ENCODE peak calls at places on chromosomes 16 and 17, in seven cellular contexts. R is adrenal gland, C is OCI-LY7, H is lower lobe of right lung, S is PC-9, U is transverse colon, T is tibial artery. I is an unnamed sample.

GRCh38 chr16:11613381-11614303 is 26.9 kb upstream of the LITAF start:
- DNase-seq in R (peak; percentile 76), C (peak; percentile 60), H (peak; percentile 89), S (peak; percentile 70), U (peak; percentile 85), T (peak; percentile 84), I (peak; percentile 44)

GRCh38 chr17:28878158-28878910 is 19.2 kb downstream of the FLOT2 start:
- DNase-seq in R (no peak), C (no peak), H (no peak), S (no peak), U (no peak), T (no peak), I (no peak)

GRCh38 chr17:49987681-49988441 is 7.2 kb downstream of the DLX3 start:
- DNase-seq in R (no peak), C (no peak), H (no peak), S (no peak), U (no peak), T (peak; percentile 71), I (no peak)

GRCh38 chr17:47239663-47240374 is 13.8 kb upstream of the ITGB3 start:
- DNase-seq in R (peak; percentile 97), C (peak; percentile 43), H (no peak), S (peak; percentile 97), U (peak; percentile 60), T (peak; percentile 94), I (peak; percentile 34)

GRCh38 chr17:81418710-81419332 is 23.6 kb downstream of the BAHCC1 start:
- DNase-seq in R (no peak), C (no peak), H (no peak), S (no peak), U (no peak), T (no peak), I (no peak)

GRCh38 chr16:80123189-80123588 is 417.6 kb upstream of the DYNLRB2 start:
- DNase-seq in R (no peak), C (no peak), H (no peak), S (no peak), U (no peak), T (no peak), I (no peak)

GRCh38 chr17:76597156-76598003 is 11.7 kb upstream of the ST6GALNAC2 start:
- DNase-seq in R (no peak), C (peak; percentile 21), H (peak; percentile 75), S (peak; percentile 67), U (no peak), T (no peak), I (no peak)

GRCh38 chr17:46931596-46931995 is 8.6 kb downstream of the GOSR2 start:
- DNase-seq in R (no peak), C (no peak), H (no peak), S (no peak), U (no peak), T (no peak), I (no peak)

GRCh38 chr16:4514606-4515005 is 24.0 kb downstream of the CDIP1 start:
- DNase-seq in R (no peak), C (no peak), H (no peak), S (no peak), U (no peak), T (no peak), I (no peak)

DNA sequence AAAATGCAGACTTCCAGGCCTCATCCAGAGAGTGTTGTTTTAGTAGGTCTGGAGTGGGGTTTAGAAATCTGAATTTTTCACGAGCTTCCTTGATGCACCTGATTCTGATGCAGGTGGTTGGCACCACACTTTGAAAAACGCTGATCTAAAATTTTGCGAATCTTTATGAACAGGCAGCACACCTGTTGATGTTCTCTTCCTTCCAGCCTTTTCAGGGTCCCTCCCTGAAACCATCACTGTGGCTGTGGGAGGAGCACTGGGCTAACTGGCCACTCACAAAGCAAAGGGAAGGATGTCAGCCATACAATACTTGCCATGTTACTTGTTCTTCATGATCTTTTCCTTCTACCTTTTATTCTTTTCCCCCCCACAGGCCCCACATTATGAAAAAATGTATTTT is 14.2 kb downstream of the LDAF1 start:
- DNase-seq in R (no peak), C (no peak), H (no peak), S (no peak), U (no peak), T (no peak), I (no peak)
- H3K36me3 ChIP-seq in R (peaks cover 53% of the 10 kb centered on the region), C (peaks cover 76% of the 10 kb centered on the region), H (peaks cover 67% of the 10 kb centered on the region), S (peaks cover 34% of the 10 kb centered on the region), U (no peaks in the 10 kb centered on the region), T (peaks cover 71% of the 10 kb centered on the region), I (no peaks in the 10 kb centered on the region)

GRCh38 chr16:17368951-17369350 is 101.8 kb downstream of the XYLT1 start:
- DNase-seq in R (no peak), C (no peak), H (no peak), S (no peak), U (no peak), T (no peak), I (no peak)

GRCh38 chr16:17367034-17367433 is 103.7 kb downstream of the XYLT1 start:
- DNase-seq in R (no peak), C (peak; percentile 81), H (no peak), S (no peak), U (no peak), T (no peak), I (no peak)

GRCh38 chr16:17368511-17368910 is 102.2 kb downstream of the XYLT1 start:
- DNase-seq in R (no peak), C (no peak), H (no peak), S (no peak), U (no peak), T (no peak), I (no peak)

GRCh38 chr16:17366299-17366961 is 104.3 kb downstream of the XYLT1 start:
- DNase-seq in R (no peak), C (no peak), H (no peak), S (no peak), U (no peak), T (no peak), I (no peak)

GRCh38 chr16:17367932-17368331 is 102.8 kb downstream of the XYLT1 start:
- DNase-seq in R (peak; percentile 83), C (peak; percentile 14), H (no peak), S (no peak), U (peak; percentile 41), T (no peak), I (no peak)
- TF ChIP-seq CTCF in R (no peak), C (no peak), H (no peak), S (no peak), U (peak; percentile 7), T (no peak), I (no peak)

GRCh38 chr17:40452921-40453378 is 9.7 kb downstream of the IGFBP4 start:
- DNase-seq in R (no peak), C (no peak), H (no peak), S (peak; percentile 76), U (no peak), T (no peak), I (no peak)
- H3K36me3 ChIP-seq in R (peaks cover 59% of the 10 kb centered on the region), C (no peaks in the 10 kb centered on the region), H (peaks cover 60% of the 10 kb centered on the region), S (no peaks in the 10 kb centered on the region), U (no peaks in the 10 kb centered on the region), T (peaks cover 37% of the 10 kb centered on the region), I (no peaks in the 10 kb centered on the region)

DNA sequence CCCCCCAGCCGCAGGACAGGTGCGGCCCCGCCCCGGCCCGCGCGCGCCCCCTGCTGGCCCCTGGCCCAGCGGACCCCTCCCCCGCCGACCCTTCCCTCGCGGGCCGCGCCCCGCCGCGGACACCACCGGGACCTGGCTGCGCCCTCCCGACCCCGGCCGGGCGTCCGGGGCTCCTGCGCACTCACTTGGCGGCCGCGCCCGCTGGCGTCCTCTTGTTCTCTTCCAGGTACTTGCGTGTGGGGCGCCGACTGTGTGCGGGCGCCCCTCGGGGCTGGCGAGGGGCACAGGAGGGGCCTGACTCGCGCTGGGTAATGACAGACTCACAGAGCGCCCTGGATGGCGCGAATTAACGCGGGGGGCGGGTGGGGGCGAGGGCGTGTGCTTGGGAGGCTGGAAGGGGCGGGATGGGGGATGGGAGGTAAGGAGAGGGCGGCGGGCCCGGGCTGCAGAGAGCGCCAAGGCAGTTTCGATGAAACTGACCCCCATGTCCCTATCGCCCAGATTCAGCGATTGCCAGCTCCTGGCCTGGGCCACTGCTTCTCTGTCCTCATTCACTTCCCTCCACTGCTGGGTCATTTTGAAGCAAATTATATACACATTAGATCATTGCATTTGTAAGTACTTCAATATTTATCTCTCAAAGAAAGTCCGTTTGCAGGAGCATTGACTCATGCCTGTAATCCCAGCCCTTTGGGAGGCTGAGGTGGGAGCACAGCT is 445 bp upstream of the DBNDD1 start:
- DNase-seq in R (no peak), C (peak; percentile 57), H (peak; percentile 62), S (peak; percentile 66), U (peak; percentile 62), T (no peak), I (no peak)
- TF ChIP-seq CTCF in R (no peak), C (peak; percentile 62), H (no peak), S (peak; percentile 56), U (peak; percentile 23), T (no peak), I (peak; percentile 8)